ENCODE peak calls at places on chromosomes 13 and 19, in eight cellular contexts. S is cardiac muscle cell; P is CD8-positive, alpha-beta T cell; E is GM23338; U is CD4-positive, CD25-positive, alpha-beta regulatory T cell; N is effector memory CD4-positive, alpha-beta T cell; O is small intestine; Y is neural progenitor cell. M is an unnamed sample.
A peak's percentile ranks its signal among the peaks of the same experiment; 100 is the strongest.

GRCh38 chr13:74870865-74871264 is 611.1 kb downstream of the TBC1D4 start:
- DNase-seq in S (peak; percentile 18), P (no peak), E (no peak), U (no peak), N (no peak), O (no peak), Y (no peak), M (no peak)

GRCh38 chr13:40452741-40453665 is 213.4 kb downstream of the FOXO1 start:
- DNase-seq in S (no peak), P (no peak), E (no peak), U (no peak), N (no peak), O (no peak), Y (no peak), M (no peak)

GRCh38 chr13:51342706-51343105 is 3.2 kb downstream of the SERPINE3 start:
- DNase-seq in S (peak; percentile 51), P (no peak), E (no peak), U (no peak), N (no peak), O (no peak), Y (no peak), M (no peak)

GRCh38 chr13:76969488-76970365 is 21.4 kb downstream of the ACOD1 start:
- DNase-seq in S (no peak), P (no peak), E (no peak), U (no peak), N (no peak), O (no peak), Y (peak; percentile 12), M (no peak)

GRCh38 chr19:6536138-6536671 is 5.4 kb downstream of the TNFSF9 start:
- DNase-seq in S (peak; percentile 33), P (peak; percentile 87), E (peak; percentile 84), U (peak; percentile 78), N (peak; percentile 74), O (peak; percentile 72), Y (peak; percentile 56), M (no peak)

GRCh38 chr13:75637101-75637774 is 1.1 kb downstream of the LMO7 start:
- DNase-seq in S (peak; percentile 21), P (no peak), E (peak; percentile 56), U (no peak), N (no peak), O (no peak), Y (no peak), M (no peak)

GRCh38 chr19:49506575-49507105 is 5.8 kb upstream of the FCGRT start:
- DNase-seq in S (peak; percentile 66), P (peak; percentile 73), E (peak; percentile 94), U (peak; percentile 80), N (peak; percentile 61), O (peak; percentile 88), Y (peak; percentile 79), M (no peak)

GRCh38 chr13:75469087-75469486 is 12.9 kb downstream of the TBC1D4 start:
- DNase-seq in S (no peak), P (no peak), E (peak; percentile 79), U (no peak), N (no peak), O (no peak), Y (peak; percentile 14), M (no peak)

GRCh38 chr19:46841458-46842083 is 9.1 kb downstream of the AP2S1 start:
- DNase-seq in S (peak; percentile 67), P (no peak), E (no peak), U (no peak), N (no peak), O (peak; percentile 45), Y (no peak), M (no peak)

GRCh38 chr19:34248941-34249340 is 5.4 kb upstream of the GARRE1 start:
- DNase-seq in S (no peak), P (no peak), E (no peak), U (no peak), N (no peak), O (no peak), Y (no peak), M (no peak)

GRCh38 chr13:87093399-87093798 is 577.8 kb upstream of the SLITRK5 start:
- DNase-seq in S (no peak), P (no peak), E (no peak), U (no peak), N (no peak), O (no peak), Y (no peak), M (no peak)

GRCh38 chr19:2747349-2747748 is 7.5 kb upstream of the SLC39A3 start:
- DNase-seq in S (no peak), P (no peak), E (no peak), U (no peak), N (no peak), O (no peak), Y (no peak), M (no peak)

GRCh38 chr19:1408300-1409203 is 1.2 kb downstream of the DAZAP1 start:
- DNase-seq in S (peak; percentile 62), P (peak; percentile 72), E (peak; percentile 59), U (peak; percentile 65), N (peak; percentile 50), O (peak; percentile 50), Y (peak; percentile 70), M (no peak)

GRCh38 chr13:32830632-32831031 is 185.6 kb upstream of the KL start:
- DNase-seq in S (no peak), P (no peak), E (no peak), U (no peak), N (no peak), O (no peak), Y (no peak), M (no peak)

GRCh38 chr19:39038098-39038497 is 5.7 kb upstream of the FBXO27 start:
- DNase-seq in S (peak; percentile 61), P (no peak), E (peak; percentile 89), U (no peak), N (no peak), O (peak; percentile 80), Y (peak; percentile 87), M (no peak)

GRCh38 chr19:30453768-30454167 is 81.6 kb downstream of the ZNF536 start:
- DNase-seq in S (no peak), P (no peak), E (no peak), U (no peak), N (no peak), O (no peak), Y (no peak), M (no peak)

GRCh38 chr19:10535613-10536012 is 8.1 kb upstream of the ATG4D start:
- DNase-seq in S (no peak), P (no peak), E (no peak), U (no peak), N (no peak), O (no peak), Y (no peak), M (no peak)

GRCh38 chr13:113597386-113598080 is 13.0 kb downstream of the TFDP1 start:
- DNase-seq in S (no peak), P (no peak), E (no peak), U (no peak), N (no peak), O (no peak), Y (no peak), M (no peak)

GRCh38 chr13:106033634-106034033 is 501.8 kb downstream of the EFNB2 start:
- DNase-seq in S (peak; percentile 87), P (no peak), E (peak; percentile 4), U (no peak), N (no peak), O (no peak), Y (no peak), M (no peak)

GRCh38 chr19:42091300-42092266 is 15.6 kb downstream of the ZNF574 start:
- DNase-seq in S (peak; percentile 59), P (no peak), E (no peak), U (no peak), N (no peak), O (peak; percentile 63), Y (no peak), M (no peak)

GRCh38 chr13:98535501-98536357 is 41.2 kb downstream of the STK24 start:
- DNase-seq in S (no peak), P (no peak), E (no peak), U (no peak), N (no peak), O (peak; percentile 66), Y (no peak), M (no peak)
- H3K4me1 ChIP-seq in S (peaks cover 16% of the 10 kb centered on the region), P (peaks cover 64% of the 10 kb centered on the region), E (peaks cover 26% of the 10 kb centered on the region), U (peaks cover 77% of the 10 kb centered on the region), N (peaks cover 54% of the 10 kb centered on the region), O (peaks cover 18% of the 10 kb centered on the region), Y (peaks cover under 1% of the 10 kb centered on the region), M (peaks cover 2% of the 10 kb centered on the region)

GRCh38 chr13:107222619-107223018 is 654.7 kb upstream of the ARGLU1 start:
- DNase-seq in S (no peak), P (no peak), E (peak; percentile 47), U (no peak), N (no peak), O (no peak), Y (no peak), M (no peak)

GRCh38 chr13:107223867-107224266 is 655.9 kb upstream of the ARGLU1 start:
- DNase-seq in S (no peak), P (no peak), E (no peak), U (no peak), N (no peak), O (no peak), Y (no peak), M (no peak)
- H3K4me3 ChIP-seq in S (no peak overlapping the region), P (no peak overlapping the region), E (no peak overlapping the region), U (no peak overlapping the region), N (no peak overlapping the region), O (no peak overlapping the region), Y (no peak overlapping the region), M (no peak overlapping the region)

DNA sequence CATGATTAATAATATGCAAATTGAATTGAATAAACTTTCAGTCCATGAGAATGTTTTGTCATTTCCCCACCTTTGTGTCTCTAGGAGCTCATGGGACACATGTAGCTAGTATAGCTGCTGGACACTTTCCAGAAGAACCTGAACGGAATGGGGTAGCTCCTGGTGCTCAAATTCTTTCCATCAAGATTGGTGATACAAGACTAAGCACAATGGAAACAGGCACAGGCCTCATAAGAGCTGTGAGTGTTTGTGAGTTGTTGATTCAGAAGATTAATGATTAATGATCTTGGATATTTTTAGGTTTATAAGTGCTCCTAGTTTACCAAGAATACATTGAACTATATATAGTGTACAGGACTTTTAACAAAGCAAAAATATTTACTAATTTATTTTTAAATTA is 30.1 kb downstream of the TPP2 start:
- DNase-seq in S (no peak), P (no peak), E (no peak), U (no peak), N (no peak), O (no peak), Y (no peak), M (no peak)
- H3K36me3 ChIP-seq in S (peaks cover 48% of the 10 kb centered on the region), P (peaks cover 41% of the 10 kb centered on the region), E (peaks cover 73% of the 10 kb centered on the region), U (peaks cover 89% of the 10 kb centered on the region), N (peaks cover 59% of the 10 kb centered on the region), O (peaks cover 18% of the 10 kb centered on the region), Y (peaks cover 16% of the 10 kb centered on the region), M (peaks cover 16% of the 10 kb centered on the region)

DNA sequence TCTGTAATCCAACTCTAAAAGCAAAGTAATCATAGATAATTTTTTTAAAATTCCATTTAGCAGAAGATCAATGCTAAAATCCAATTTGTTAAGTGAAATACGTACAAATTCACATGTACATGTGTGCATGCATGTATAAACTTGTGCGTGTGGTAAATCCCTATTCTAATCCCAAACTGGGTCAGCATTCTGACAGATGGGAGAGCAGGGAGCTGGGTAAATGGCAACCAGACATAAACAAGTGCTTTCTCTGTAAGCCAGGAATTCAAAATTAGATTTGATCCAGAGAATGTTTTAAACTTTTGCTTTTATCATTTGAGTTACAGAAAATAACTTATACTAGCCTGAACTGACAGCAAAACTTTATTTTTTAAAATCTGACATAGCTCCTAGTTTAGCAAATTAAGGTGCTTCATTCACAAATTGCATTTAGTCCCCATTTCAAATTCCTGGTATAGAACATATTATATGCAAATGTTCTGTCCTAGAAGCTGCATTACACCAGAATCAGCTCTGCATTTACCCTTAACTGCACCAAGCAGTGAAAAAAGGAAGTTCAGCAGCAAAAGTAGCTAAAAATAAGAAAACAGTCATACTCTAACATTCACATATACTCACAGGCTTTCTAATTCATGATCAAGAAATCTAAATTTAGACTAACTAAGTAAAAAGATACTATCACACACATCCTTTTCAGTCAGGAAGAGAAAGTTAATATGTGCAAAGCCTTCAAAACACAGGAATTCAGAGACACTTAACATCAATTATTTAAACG is 32.6 kb downstream of the UBL3 start:
- DNase-seq in S (no peak), P (no peak), E (no peak), U (no peak), N (no peak), O (no peak), Y (no peak), M (no peak)
- H3K4me1 ChIP-seq in S (peaks cover 13% of the 10 kb centered on the region), P (peaks cover 13% of the 10 kb centered on the region), E (peaks cover 16% of the 10 kb centered on the region), U (peaks cover 32% of the 10 kb centered on the region), N (peaks cover 10% of the 10 kb centered on the region), O (no peaks in the 10 kb centered on the region), Y (peaks cover 16% of the 10 kb centered on the region), M (no peaks in the 10 kb centered on the region)